ENCODE peak calls at places on chromosomes 6 and 20, in nine cellular contexts. K, L, U, M, P, I, O, Q and W are unnamed samples.

GRCh38 chr6:84688187-84688878 is 76.1 kb downstream of the TBX18 start:
- DNase-seq in K (no peak), L (no peak), U (no peak), M (no peak), P (no peak), I (no peak), O (no peak), Q (no peak), W (no peak)

GRCh38 chr6:158649289-158650143 is at the start of gene SYTL3:
- DNase-seq in K (no peak), L (no peak), U (peak; percentile 83), M (no peak), P (peak; percentile 27), I (peak; percentile 83), O (no peak), Q (peak; percentile 5), W (peak; percentile 43)

GRCh38 chr20:23350855-23351838 is 556 bp downstream of the NXT1 start:
- DNase-seq in K (peak; percentile 79), L (no peak), U (peak; percentile 68), M (no peak), P (peak; percentile 90), I (peak; percentile 76), O (no peak), Q (peak; percentile 58), W (peak; percentile 52)

GRCh38 chr20:35005463-35005961 is 49.8 kb downstream of the MYH7B start:
- DNase-seq in K (no peak), L (no peak), U (no peak), M (no peak), P (no peak), I (no peak), O (no peak), Q (peak; percentile 4), W (peak; percentile 9)

GRCh38 chr6:2141644-2142290 is 103.6 kb downstream of the GMDS start:
- DNase-seq in K (no peak), L (no peak), U (no peak), M (no peak), P (no peak), I (no peak), O (no peak), Q (no peak), W (no peak)

GRCh38 chr20:539848-540247 is 3.7 kb downstream of the CSNK2A1 start:
- DNase-seq in K (no peak), L (no peak), U (no peak), M (no peak), P (no peak), I (no peak), O (no peak), Q (no peak), W (no peak)

GRCh38 chr20:35286077-35286898 is 1.7 kb upstream of the EIF6 start:
- DNase-seq in K (peak; percentile 60), L (no peak), U (no peak), M (no peak), P (no peak), I (no peak), O (no peak), Q (no peak), W (no peak)

GRCh38 chr6:5398530-5398929 is 137.2 kb downstream of the FARS2 start:
- DNase-seq in K (no peak), L (peak; percentile 27), U (peak; percentile 14), M (no peak), P (peak; percentile 4), I (peak; percentile 42), O (no peak), Q (no peak), W (no peak)

GRCh38 chr6:106094261-106094963 is 8.3 kb downstream of the PRDM1 start:
- DNase-seq in K (no peak), L (no peak), U (no peak), M (no peak), P (no peak), I (no peak), O (no peak), Q (no peak), W (no peak)

GRCh38 chr6:386688-387266 is 4.8 kb upstream of the IRF4 start:
- DNase-seq in K (no peak), L (no peak), U (no peak), M (no peak), P (no peak), I (no peak), O (no peak), Q (no peak), W (no peak)

GRCh38 chr6:132734694-132735236 is 20.9 kb upstream of the VNN1 start:
- DNase-seq in K (no peak), L (no peak), U (no peak), M (no peak), P (no peak), I (no peak), O (no peak), Q (no peak), W (no peak)

GRCh38 chr20:24956001-24956761 is 7.1 kb downstream of the CST7 start:
- DNase-seq in K (peak; percentile 39), L (no peak), U (no peak), M (no peak), P (no peak), I (no peak), O (no peak), Q (no peak), W (no peak)